ENCODE peak calls at places on chromosome 19, in ten cellular contexts. One of them, this sample, is unnamed.

GRCh38 chr19:1467512-1468273 is 11.3 kb downstream of the C19orf25 start:
- DNase-seq in right lobe of liver: no peak
- DNase-seq in MV-4-11: no peak
- DNase-seq in A549: no peak
- DNase-seq in Calu3: no peak
- DNase-seq in putamen: no peak
- DNase-seq in EH: no peak
- DNase-seq in CD4-positive, alpha-beta memory T cell: no peak
- DNase-seq in NCI-H1105: no peak
- DNase-seq in hypothalamus: no peak
- DNase-seq in this sample: no peak

GRCh38 chr19:40571831-40572495 is 4.7 kb upstream of the SHKBP1 start:
- DNase-seq in NCI-H1105: no peak
- DNase-seq in EH: no peak
- DNase-seq in CD4-positive, alpha-beta memory T cell: no peak
- DNase-seq in Calu3: no peak
- DNase-seq in right lobe of liver: no peak
- DNase-seq in hypothalamus: no peak
- DNase-seq in MV-4-11: no peak
- DNase-seq in A549: no peak
- DNase-seq in putamen: no peak
- DNase-seq in this sample: no peak

GRCh38 chr19:34430738-34431625 is 2.8 kb downstream of the UBA2 start:
- DNase-seq in putamen: peak; percentile 14
- DNase-seq in right lobe of liver: no peak
- DNase-seq in Calu3: peak; percentile 51
- DNase-seq in EH: peak; percentile 54
- DNase-seq in A549: peak; percentile 84
- DNase-seq in hypothalamus: no peak
- DNase-seq in CD4-positive, alpha-beta memory T cell: peak; percentile 66
- DNase-seq in MV-4-11: peak; percentile 73
- DNase-seq in NCI-H1105: peak; percentile 32
- DNase-seq in this sample: no peak

GRCh38 chr19:46367434-46367833 is 20.5 kb downstream of the PPP5C start:
- DNase-seq in CD4-positive, alpha-beta memory T cell: no peak
- DNase-seq in NCI-H1105: no peak
- DNase-seq in right lobe of liver: no peak
- DNase-seq in putamen: no peak
- DNase-seq in A549: no peak
- DNase-seq in hypothalamus: no peak
- DNase-seq in Calu3: no peak
- DNase-seq in MV-4-11: no peak
- DNase-seq in EH: no peak
- DNase-seq in this sample: no peak

GRCh38 chr19:1590641-1591397 is 1.8 kb downstream of the MBD3 start:
- DNase-seq in putamen: no peak
- DNase-seq in EH: peak; percentile 41
- DNase-seq in MV-4-11: peak; percentile 39
- DNase-seq in NCI-H1105: no peak
- DNase-seq in Calu3: peak; percentile 43
- DNase-seq in hypothalamus: no peak
- DNase-seq in A549: peak; percentile 33
- DNase-seq in CD4-positive, alpha-beta memory T cell: no peak
- DNase-seq in right lobe of liver: no peak
- DNase-seq in this sample: no peak

GRCh38 chr19:38551450-38551813 is 66.3 kb downstream of the MAP4K1 start:
- DNase-seq in putamen: no peak
- DNase-seq in NCI-H1105: no peak
- DNase-seq in right lobe of liver: no peak
- DNase-seq in CD4-positive, alpha-beta memory T cell: no peak
- DNase-seq in hypothalamus: no peak
- DNase-seq in MV-4-11: no peak
- DNase-seq in A549: no peak
- DNase-seq in Calu3: no peak
- DNase-seq in EH: no peak
- DNase-seq in this sample: no peak

GRCh38 chr19:30304540-30304939 is 67.6 kb upstream of the ZNF536 start:
- DNase-seq in right lobe of liver: no peak
- DNase-seq in putamen: no peak
- DNase-seq in EH: no peak
- DNase-seq in hypothalamus: no peak
- DNase-seq in NCI-H1105: no peak
- DNase-seq in CD4-positive, alpha-beta memory T cell: no peak
- DNase-seq in MV-4-11: no peak
- DNase-seq in Calu3: no peak
- DNase-seq in A549: no peak
- DNase-seq in this sample: no peak

GRCh38 chr19:47146920-47147319 is 16.3 kb downstream of the SAE1 start:
- DNase-seq in A549: no peak
- DNase-seq in EH: no peak
- DNase-seq in right lobe of liver: no peak
- DNase-seq in hypothalamus: no peak
- DNase-seq in CD4-positive, alpha-beta memory T cell: no peak
- DNase-seq in putamen: no peak
- DNase-seq in Calu3: no peak
- DNase-seq in NCI-H1105: no peak
- DNase-seq in MV-4-11: no peak
- DNase-seq in this sample: no peak

GRCh38 chr19:18982669-18983068 is 41.7 kb upstream of the HOMER3 start:
- DNase-seq in putamen: no peak
- DNase-seq in Calu3: no peak
- DNase-seq in right lobe of liver: no peak
- DNase-seq in MV-4-11: no peak
- DNase-seq in A549: no peak
- DNase-seq in EH: no peak
- DNase-seq in NCI-H1105: no peak
- DNase-seq in CD4-positive, alpha-beta memory T cell: no peak
- DNase-seq in hypothalamus: no peak
- DNase-seq in this sample: no peak

GRCh38 chr19:5072115-5072514 is 103.2 kb downstream of the KDM4B start:
- DNase-seq in Calu3: no peak
- DNase-seq in EH: no peak
- DNase-seq in putamen: no peak
- DNase-seq in NCI-H1105: no peak
- DNase-seq in CD4-positive, alpha-beta memory T cell: no peak
- DNase-seq in MV-4-11: no peak
- DNase-seq in right lobe of liver: no peak
- DNase-seq in hypothalamus: no peak
- DNase-seq in A549: no peak
- DNase-seq in this sample: no peak

GRCh38 chr19:31510635-31511034 is 161.4 kb upstream of the TSHZ3 start:
- DNase-seq in Calu3: no peak
- DNase-seq in right lobe of liver: no peak
- DNase-seq in NCI-H1105: no peak
- DNase-seq in CD4-positive, alpha-beta memory T cell: no peak
- DNase-seq in MV-4-11: no peak
- DNase-seq in hypothalamus: no peak
- DNase-seq in EH: no peak
- DNase-seq in putamen: no peak
- DNase-seq in A549: no peak
- DNase-seq in this sample: no peak

GRCh38 chr19:31976775-31977536 is 368.5 kb upstream of the ZNF507 start:
- DNase-seq in EH: no peak
- DNase-seq in CD4-positive, alpha-beta memory T cell: no peak
- DNase-seq in hypothalamus: no peak
- DNase-seq in MV-4-11: no peak
- DNase-seq in NCI-H1105: no peak
- DNase-seq in A549: no peak
- DNase-seq in Calu3: no peak
- DNase-seq in putamen: no peak
- DNase-seq in right lobe of liver: no peak
- DNase-seq in this sample: no peak

GRCh38 chr19:3061214-3062161 is 807 bp downstream of the TLE5 start:
- DNase-seq in Calu3: peak; percentile 20
- DNase-seq in A549: no peak
- DNase-seq in CD4-positive, alpha-beta memory T cell: peak; percentile 86
- DNase-seq in hypothalamus: peak; percentile 57
- DNase-seq in NCI-H1105: peak; percentile 45
- DNase-seq in MV-4-11: no peak
- DNase-seq in right lobe of liver: no peak
- DNase-seq in EH: peak; percentile 57
- DNase-seq in putamen: peak; percentile 55
- DNase-seq in this sample: no peak

GRCh38 chr19:2983351-2984195 is 6.2 kb downstream of the TLE6 start:
- DNase-seq in Calu3: peak; percentile 13
- DNase-seq in MV-4-11: no peak
- DNase-seq in NCI-H1105: peak; percentile 93
- DNase-seq in putamen: no peak
- DNase-seq in EH: peak; percentile 59
- DNase-seq in A549: no peak
- DNase-seq in CD4-positive, alpha-beta memory T cell: no peak
- DNase-seq in right lobe of liver: no peak
- DNase-seq in hypothalamus: peak; percentile 24
- DNase-seq in this sample: no peak

GRCh38 chr19:48698046-48698445 is 2.3 kb downstream of the FUT2 start:
- DNase-seq in EH: peak; percentile 82
- DNase-seq in Calu3: peak; percentile 42
- DNase-seq in hypothalamus: no peak
- DNase-seq in MV-4-11: peak; percentile 26
- DNase-seq in CD4-positive, alpha-beta memory T cell: no peak
- DNase-seq in right lobe of liver: no peak
- DNase-seq in NCI-H1105: no peak
- DNase-seq in putamen: no peak
- DNase-seq in A549: no peak
- DNase-seq in this sample: no peak

GRCh38 chr19:35615036-35615435 is 2.5 kb downstream of the HAUS5 start:
- DNase-seq in CD4-positive, alpha-beta memory T cell: no peak
- DNase-seq in Calu3: no peak
- DNase-seq in A549: no peak
- DNase-seq in MV-4-11: no peak
- DNase-seq in right lobe of liver: no peak
- DNase-seq in NCI-H1105: no peak
- DNase-seq in EH: no peak
- DNase-seq in putamen: no peak
- DNase-seq in hypothalamus: no peak
- DNase-seq in this sample: no peak

GRCh38 chr19:7507884-7508283 is 8.0 kb upstream of the ZNF358 start:
- DNase-seq in MV-4-11: peak; percentile 69
- DNase-seq in Calu3: peak; percentile 90
- DNase-seq in putamen: no peak
- DNase-seq in EH: peak; percentile 93
- DNase-seq in CD4-positive, alpha-beta memory T cell: no peak
- DNase-seq in hypothalamus: peak; percentile 27
- DNase-seq in A549: peak; percentile 93
- DNase-seq in NCI-H1105: no peak
- DNase-seq in right lobe of liver: no peak
- DNase-seq in this sample: peak; percentile 36

GRCh38 chr19:49355890-49356289 is 6.3 kb downstream of the TEAD2 start:
- DNase-seq in MV-4-11: peak; percentile 42
- DNase-seq in NCI-H1105: no peak
- DNase-seq in right lobe of liver: no peak
- DNase-seq in CD4-positive, alpha-beta memory T cell: no peak
- DNase-seq in hypothalamus: no peak
- DNase-seq in Calu3: no peak
- DNase-seq in A549: no peak
- DNase-seq in putamen: no peak
- DNase-seq in EH: peak; percentile 33
- DNase-seq in this sample: no peak

GRCh38 chr19:54435551-54436016 is 13.4 kb upstream of the LENG8 start:
- DNase-seq in MV-4-11: no peak
- DNase-seq in EH: no peak
- DNase-seq in NCI-H1105: no peak
- DNase-seq in A549: no peak
- DNase-seq in right lobe of liver: no peak
- DNase-seq in CD4-positive, alpha-beta memory T cell: no peak
- DNase-seq in Calu3: no peak
- DNase-seq in hypothalamus: no peak
- DNase-seq in putamen: no peak
- DNase-seq in this sample: no peak

GRCh38 chr19:48873476-48874308 is 1.5 kb downstream of the PPP1R15A start:
- DNase-seq in NCI-H1105: no peak
- DNase-seq in Calu3: no peak
- DNase-seq in putamen: no peak
- DNase-seq in CD4-positive, alpha-beta memory T cell: peak; percentile 39
- DNase-seq in MV-4-11: no peak
- DNase-seq in A549: peak; percentile 51
- DNase-seq in hypothalamus: no peak
- DNase-seq in right lobe of liver: no peak
- DNase-seq in EH: no peak
- DNase-seq in this sample: no peak

GRCh38 chr19:47284324-47284899 is 9.7 kb downstream of the INAFM1 start:
- DNase-seq in NCI-H1105: peak; percentile 46
- DNase-seq in putamen: peak; percentile 72
- DNase-seq in Calu3: peak; percentile 75
- DNase-seq in right lobe of liver: no peak
- DNase-seq in CD4-positive, alpha-beta memory T cell: peak; percentile 69
- DNase-seq in A549: peak; percentile 77
- DNase-seq in EH: peak; percentile 63
- DNase-seq in MV-4-11: peak; percentile 48
- DNase-seq in hypothalamus: peak; percentile 21
- DNase-seq in this sample: peak; percentile 12

GRCh38 chr19:35139618-35139943 is 957 bp downstream of the FXYD1 start:
- DNase-seq in A549: no peak
- DNase-seq in hypothalamus: no peak
- DNase-seq in Calu3: no peak
- DNase-seq in EH: no peak
- DNase-seq in NCI-H1105: no peak
- DNase-seq in putamen: no peak
- DNase-seq in MV-4-11: no peak
- DNase-seq in CD4-positive, alpha-beta memory T cell: no peak
- DNase-seq in right lobe of liver: no peak
- DNase-seq in this sample: no peak

GRCh38 chr19:29121684-29122083 is 91.3 kb downstream of the UQCRFS1 start:
- DNase-seq in EH: peak; percentile 33
- DNase-seq in putamen: no peak
- DNase-seq in CD4-positive, alpha-beta memory T cell: no peak
- DNase-seq in NCI-H1105: no peak
- DNase-seq in Calu3: peak; percentile 29
- DNase-seq in hypothalamus: no peak
- DNase-seq in right lobe of liver: peak; percentile 16
- DNase-seq in MV-4-11: no peak
- DNase-seq in A549: peak; percentile 31
- DNase-seq in this sample: no peak

GRCh38 chr19:55635334-55635717 is 5.5 kb upstream of the ZNF580 start:
- DNase-seq in A549: no peak
- DNase-seq in hypothalamus: no peak
- DNase-seq in NCI-H1105: no peak
- DNase-seq in EH: no peak
- DNase-seq in putamen: no peak
- DNase-seq in MV-4-11: no peak
- DNase-seq in Calu3: no peak
- DNase-seq in right lobe of liver: no peak
- DNase-seq in CD4-positive, alpha-beta memory T cell: no peak
- DNase-seq in this sample: no peak

GRCh38 chr19:58361900-58362271 is 665 bp downstream of the ZNF497 start:
- DNase-seq in NCI-H1105: no peak
- DNase-seq in hypothalamus: peak; percentile 42
- DNase-seq in right lobe of liver: peak; percentile 61
- DNase-seq in A549: peak; percentile 82
- DNase-seq in putamen: no peak
- DNase-seq in Calu3: peak; percentile 61
- DNase-seq in EH: no peak
- DNase-seq in CD4-positive, alpha-beta memory T cell: no peak
- DNase-seq in MV-4-11: peak; percentile 54
- DNase-seq in this sample: no peak

GRCh38 chr19:18504886-18505610 is 16.8 kb downstream of the ELL start:
- DNase-seq in CD4-positive, alpha-beta memory T cell: no peak
- DNase-seq in putamen: no peak
- DNase-seq in A549: no peak
- DNase-seq in EH: no peak
- DNase-seq in hypothalamus: no peak
- DNase-seq in Calu3: no peak
- DNase-seq in MV-4-11: no peak
- DNase-seq in NCI-H1105: no peak
- DNase-seq in right lobe of liver: no peak
- DNase-seq in this sample: no peak

GRCh38 chr19:48961051-48961649 is 4.0 kb upstream of the FTL start:
- DNase-seq in hypothalamus: no peak
- DNase-seq in Calu3: no peak
- DNase-seq in A549: peak; percentile 57
- DNase-seq in EH: no peak
- DNase-seq in NCI-H1105: no peak
- DNase-seq in putamen: no peak
- DNase-seq in CD4-positive, alpha-beta memory T cell: no peak
- DNase-seq in MV-4-11: peak; percentile 38
- DNase-seq in right lobe of liver: no peak
- DNase-seq in this sample: no peak

GRCh38 chr19:47240996-47241918 is 10.3 kb upstream of the BBC3 start:
- DNase-seq in Calu3: peak; percentile 96
- DNase-seq in EH: peak; percentile 78
- DNase-seq in hypothalamus: peak; percentile 66
- DNase-seq in putamen: no peak
- DNase-seq in NCI-H1105: peak; percentile 91
- DNase-seq in CD4-positive, alpha-beta memory T cell: peak; percentile 81
- DNase-seq in MV-4-11: peak; percentile 38
- DNase-seq in right lobe of liver: no peak
- DNase-seq in A549: peak; percentile 83
- DNase-seq in this sample: no peak

This sample was measured in retinal pigment epithelial cell.